ENCODE peak calls at places on chromosomes 7 and 10, in five cellular contexts. U is WERI-Rb-1; A is CD4-positive, alpha-beta T cell; W is heart right ventricle; H is left lung. L is an unnamed sample.
A peak's percentile ranks its signal among the peaks of the same experiment; 100 is the strongest.

GRCh38 chr10:75208177-75208576 is 2.4 kb upstream of the VDAC2 start:
- DNase-seq in U (no peak), A (no peak), W (no peak), H (no peak), L (no peak)

GRCh38 chr7:130865408-130866236 is 131.6 kb upstream of the KLF14 start:
- DNase-seq in U (peak; percentile 52), A (no peak), W (no peak), H (no peak), L (no peak)

GRCh38 chr7:12827920-12828319 is 140.5 kb downstream of the ARL4A start:
- DNase-seq in U (no peak), A (no peak), W (no peak), H (no peak), L (no peak)

GRCh38 chr10:118995739-118996138 is 33.8 kb upstream of the NANOS1 start:
- DNase-seq in U (no peak), A (no peak), W (no peak), H (no peak), L (no peak)

GRCh38 chr7:14507617-14508016 is 394.9 kb downstream of the DGKB start:
- DNase-seq in U (no peak), A (no peak), W (no peak), H (no peak), L (no peak)

GRCh38 chr10:59465089-59465488 is 102.7 kb upstream of the FAM13C start:
- DNase-seq in U (peak; percentile 13), A (no peak), W (no peak), H (no peak), L (no peak)

GRCh38 chr10:55852850-55853249 is 508.2 kb downstream of the ZWINT start:
- DNase-seq in U (no peak), A (no peak), W (no peak), H (no peak), L (no peak)

GRCh38 chr10:21161647-21162046 is 264.5 kb upstream of the NEBL start:
- DNase-seq in U (no peak), A (no peak), W (no peak), H (no peak), L (no peak)

GRCh38 chr10:84876116-84876999 is 548.0 kb downstream of the CCSER2 start:
- DNase-seq in U (no peak), A (no peak), W (no peak), H (no peak), L (no peak)

GRCh38 chr10:84214046-84214572 is 11.2 kb downstream of the LRIT2 start:
- DNase-seq in U (no peak), A (no peak), W (no peak), H (no peak), L (no peak)

GRCh38 chr10:110211455-110211843 is 4.0 kb downstream of the MXI1 start:
- DNase-seq in U (no peak), A (no peak), W (no peak), H (no peak), L (no peak)

GRCh38 chr10:23381298-23381697 is 36.7 kb upstream of the C10orf67 start:
- DNase-seq in U (no peak), A (no peak), W (no peak), H (no peak), L (no peak)

GRCh38 chr7:75977741-75978140 is 16.7 kb downstream of the TMEM120A start:
- DNase-seq in U (no peak), A (no peak), W (peak; percentile 68), H (peak; percentile 22), L (no peak)

GRCh38 chr7:74033372-74034311 is 5.7 kb downstream of the ELN start:
- DNase-seq in U (no peak), A (no peak), W (peak; percentile 86), H (peak; percentile 80), L (no peak)

GRCh38 chr10:89414146-89414878 is at the start of gene IFIT5:
- DNase-seq in U (peak; percentile 78), A (peak; percentile 49), W (peak; percentile 80), H (peak; percentile 93), L (peak; percentile 52)

GRCh38 chr7:120337308-120337907 is 64.4 kb downstream of the KCND2 start:
- DNase-seq in U (no peak), A (no peak), W (no peak), H (no peak), L (no peak)

GRCh38 chr10:51137741-51138529 is 63.6 kb downstream of the PRKG1 start:
- DNase-seq in U (no peak), A (no peak), W (no peak), H (no peak), L (no peak)

GRCh38 chr7:127404282-127405049 is 12.0 kb upstream of the ZNF800 start:
- DNase-seq in U (no peak), A (no peak), W (no peak), H (no peak), L (no peak)

GRCh38 chr10:119197921-119198320 is 9.4 kb upstream of the GRK5 start:
- DNase-seq in U (no peak), A (no peak), W (no peak), H (no peak), L (no peak)

GRCh38 chr7:155860840-155861479 is 48.7 kb upstream of the SHH start:
- DNase-seq in U (no peak), A (no peak), W (no peak), H (peak; percentile 86), L (no peak)

GRCh38 chr10:8722835-8723234 is 668.3 kb downstream of the GATA3 start:
- DNase-seq in U (no peak), A (no peak), W (no peak), H (no peak), L (no peak)
- H3K27ac ChIP-seq in U (no peak overlapping the region), A (no peak overlapping the region), W (no peak overlapping the region), H (no peak overlapping the region), L (no peak overlapping the region)

GRCh38 chr10:96578022-96578421 is 8.8 kb downstream of the TM9SF3 start:
- DNase-seq in U (no peak), A (no peak), W (no peak), H (no peak), L (no peak)
- H3K27ac ChIP-seq in U (no peak overlapping the region), A (no peak overlapping the region), W (no peak overlapping the region), H (no peak overlapping the region), L (no peak overlapping the region)

DNA sequence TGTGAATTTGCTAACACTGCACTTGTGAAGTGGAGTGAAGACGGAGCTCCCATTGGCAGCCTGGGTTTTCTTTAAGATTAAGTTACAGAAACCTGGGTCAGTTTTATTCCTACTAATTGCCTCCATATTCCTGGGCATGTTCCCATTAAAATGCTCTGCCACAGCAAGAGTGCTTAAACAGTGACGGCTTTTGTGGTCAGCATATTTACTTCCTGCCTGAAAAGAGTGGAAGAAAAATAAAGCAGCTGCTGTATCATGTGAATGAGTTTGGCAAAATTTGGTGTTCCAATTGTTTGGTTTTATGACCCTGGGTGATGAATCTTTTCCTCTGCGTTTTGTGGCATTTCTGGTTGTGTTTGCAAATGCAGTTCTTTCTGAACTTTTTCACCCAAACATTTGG is 96.9 kb upstream of the PLXDC2 start:
- DNase-seq in U (no peak), A (no peak), W (no peak), H (no peak), L (no peak)
- H3K27ac ChIP-seq in U (no peak overlapping the region), A (no peak overlapping the region), W (no peak overlapping the region), H (no peak overlapping the region), L (no peak overlapping the region)

DNA sequence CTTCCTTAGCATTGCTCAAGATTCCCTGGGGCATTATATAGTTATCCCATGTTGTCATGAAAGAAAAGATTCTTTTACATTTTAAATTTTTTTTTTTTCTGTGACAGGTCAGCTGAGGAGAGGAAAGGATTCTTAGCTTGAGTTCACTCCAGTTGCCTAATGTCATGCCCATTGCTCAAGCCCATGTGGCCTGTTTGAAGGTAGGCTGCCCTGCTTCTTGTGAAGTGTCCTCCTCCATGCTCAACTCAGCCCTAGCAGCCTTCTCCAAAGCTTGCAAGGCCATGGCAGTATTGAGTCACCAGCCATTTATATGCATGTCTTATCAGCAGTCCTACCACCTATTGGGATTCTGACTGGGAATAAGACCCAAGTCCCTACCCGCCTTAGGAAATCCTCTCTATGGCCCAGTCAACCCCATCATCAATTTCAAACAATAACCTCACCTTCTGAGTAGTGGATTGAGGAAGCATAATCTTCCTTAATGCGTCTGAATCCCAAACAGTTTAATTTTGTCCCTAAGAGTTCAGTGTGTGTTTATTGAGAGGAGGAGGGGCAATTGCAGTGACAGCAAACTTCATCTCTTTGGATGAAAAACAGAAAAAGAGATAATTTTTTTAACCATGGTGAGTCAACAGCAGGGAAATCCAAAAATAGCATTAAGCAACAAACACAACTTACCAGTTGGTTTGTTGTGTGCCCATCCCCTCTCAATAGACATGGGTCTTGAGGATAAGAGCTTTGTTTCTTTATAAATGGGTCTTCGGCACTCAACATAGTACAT is 38.6 kb upstream of the WASL start:
- DNase-seq in U (no peak), A (no peak), W (no peak), H (no peak), L (no peak)
- H3K27ac ChIP-seq in U (no peak overlapping the region), A (no peak overlapping the region), W (no peak overlapping the region), H (no peak overlapping the region), L (no peak overlapping the region)

GRCh38 chr10:43751646-43752045 is 103.0 kb upstream of the ZNF32 start:
- DNase-seq in U (no peak), A (no peak), W (no peak), H (no peak), L (no peak)

GRCh38 chr10:43749940-43750552 is 101.4 kb upstream of the ZNF32 start:
- DNase-seq in U (no peak), A (no peak), W (no peak), H (no peak), L (no peak)

GRCh38 chr10:43748560-43748959 is 99.9 kb upstream of the ZNF32 start:
- DNase-seq in U (no peak), A (no peak), W (no peak), H (no peak), L (no peak)

GRCh38 chr10:43752682-43753081 is 104.0 kb upstream of the ZNF32 start:
- DNase-seq in U (no peak), A (no peak), W (no peak), H (no peak), L (no peak)

DNA sequence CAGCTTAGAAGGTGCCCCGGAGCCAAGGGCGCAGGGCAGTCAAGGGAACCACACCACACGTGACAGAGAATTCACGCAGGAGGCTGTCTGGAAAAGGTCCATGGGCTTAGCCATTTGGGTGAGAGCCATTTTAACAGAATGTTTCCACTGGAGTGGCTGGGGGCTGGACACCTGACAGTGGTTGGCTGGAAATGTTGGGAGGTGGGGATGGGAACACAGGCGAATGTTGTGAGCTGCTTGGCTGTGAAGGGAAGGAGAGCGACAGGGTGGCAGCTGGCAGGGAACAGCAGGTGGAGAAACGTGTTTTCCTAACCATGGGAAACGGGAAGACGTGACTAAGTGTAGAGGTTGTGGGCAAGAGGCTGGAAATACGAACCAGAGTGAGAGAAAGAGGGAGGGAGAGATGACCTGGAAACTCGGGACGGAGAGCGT is 100.5 kb upstream of the ZNF32 start:
- DNase-seq in U (no peak), A (no peak), W (no peak), H (no peak), L (no peak)
- H3K27ac ChIP-seq in U (no peak overlapping the region), A (no peak overlapping the region), W (no peak overlapping the region), H (no peak overlapping the region), L (no peak overlapping the region)

GRCh38 chr7:4693749-4694148 is 11.7 kb downstream of the FOXK1 start:
- DNase-seq in U (no peak), A (no peak), W (no peak), H (no peak), L (no peak)
- H3K27ac ChIP-seq in U (no peak overlapping the region), A (no peak overlapping the region), W (no peak overlapping the region), H (no peak overlapping the region), L (no peak overlapping the region)